ENCODE peak calls at places on chromosomes 6 and 20, in nine cellular contexts. One of them, this sample, is unnamed.

GRCh38 chr20:47050996-47051395 is 156.4 kb downstream of the EYA2 start:
- DNase-seq in midbrain: no peak
- DNase-seq in kidney: no peak
- DNase-seq in cortex of kidney: no peak
- DNase-seq in iris pigment epithelial cell: no peak
- DNase-seq in neuronal stem cell: no peak
- DNase-seq in effector memory CD4-positive, alpha-beta T cell: no peak
- DNase-seq in T-helper 9 cell: no peak
- DNase-seq in T-helper 1 cell: no peak
- DNase-seq in this sample: no peak

GRCh38 chr20:7113577-7114466 is 346.3 kb downstream of the BMP2 start:
- DNase-seq in midbrain: peak; percentile 26
- DNase-seq in kidney: no peak
- DNase-seq in cortex of kidney: no peak
- DNase-seq in iris pigment epithelial cell: peak; percentile 40
- DNase-seq in neuronal stem cell: peak; percentile 61
- DNase-seq in effector memory CD4-positive, alpha-beta T cell: no peak
- DNase-seq in T-helper 9 cell: no peak
- DNase-seq in T-helper 1 cell: no peak
- DNase-seq in this sample: no peak

GRCh38 chr20:52457826-52458225 is 266.2 kb upstream of the ZFP64 start:
- DNase-seq in midbrain: no peak
- DNase-seq in kidney: no peak
- DNase-seq in cortex of kidney: no peak
- DNase-seq in iris pigment epithelial cell: no peak
- DNase-seq in neuronal stem cell: no peak
- DNase-seq in effector memory CD4-positive, alpha-beta T cell: no peak
- DNase-seq in T-helper 9 cell: no peak
- DNase-seq in T-helper 1 cell: no peak
- DNase-seq in this sample: no peak

GRCh38 chr20:45890997-45891983 is at the start of the genes CTSA and NEURL2:
- DNase-seq in midbrain: peak; percentile 91
- DNase-seq in kidney: peak; percentile 98
- DNase-seq in cortex of kidney: peak; percentile 29
- DNase-seq in iris pigment epithelial cell: peak; percentile 87
- DNase-seq in neuronal stem cell: peak; percentile 78
- DNase-seq in effector memory CD4-positive, alpha-beta T cell: peak; percentile 79
- DNase-seq in T-helper 9 cell: peak; percentile 74
- DNase-seq in T-helper 1 cell: peak; percentile 78
- DNase-seq in this sample: peak; percentile 94

GRCh38 chr6:111096246-111096645 is 8.9 kb downstream of the SLC16A10 start:
- DNase-seq in midbrain: no peak
- DNase-seq in kidney: peak; percentile 88
- DNase-seq in cortex of kidney: no peak
- DNase-seq in iris pigment epithelial cell: no peak
- DNase-seq in neuronal stem cell: no peak
- DNase-seq in effector memory CD4-positive, alpha-beta T cell: no peak
- DNase-seq in T-helper 9 cell: peak; percentile 2
- DNase-seq in T-helper 1 cell: peak; percentile 32
- DNase-seq in this sample: no peak

GRCh38 chr6:17986656-17987575 is 519 bp downstream of the KIF13A start:
- DNase-seq in midbrain: peak; percentile 67
- DNase-seq in kidney: peak; percentile 88
- DNase-seq in cortex of kidney: no peak
- DNase-seq in iris pigment epithelial cell: peak; percentile 53
- DNase-seq in neuronal stem cell: peak; percentile 42
- DNase-seq in effector memory CD4-positive, alpha-beta T cell: no peak
- DNase-seq in T-helper 9 cell: no peak
- DNase-seq in T-helper 1 cell: no peak
- DNase-seq in this sample: peak; percentile 86

GRCh38 chr6:112282217-112282616 is 27.9 kb upstream of the LAMA4 start:
- DNase-seq in midbrain: no peak
- DNase-seq in kidney: peak; percentile 87
- DNase-seq in cortex of kidney: no peak
- DNase-seq in iris pigment epithelial cell: peak; percentile 90
- DNase-seq in neuronal stem cell: no peak
- DNase-seq in effector memory CD4-positive, alpha-beta T cell: no peak
- DNase-seq in T-helper 9 cell: no peak
- DNase-seq in T-helper 1 cell: no peak
- DNase-seq in this sample: peak; percentile 60

GRCh38 chr6:125001684-125002083 is 39.4 kb downstream of the RNF217 start:
- DNase-seq in midbrain: no peak
- DNase-seq in kidney: no peak
- DNase-seq in cortex of kidney: no peak
- DNase-seq in iris pigment epithelial cell: no peak
- DNase-seq in neuronal stem cell: no peak
- DNase-seq in effector memory CD4-positive, alpha-beta T cell: no peak
- DNase-seq in T-helper 9 cell: no peak
- DNase-seq in T-helper 1 cell: no peak
- DNase-seq in this sample: no peak

GRCh38 chr6:2818593-2818992 is 23.1 kb downstream of the SERPINB1 start:
- DNase-seq in midbrain: no peak
- DNase-seq in kidney: no peak
- DNase-seq in cortex of kidney: no peak
- DNase-seq in iris pigment epithelial cell: peak; percentile 68
- DNase-seq in neuronal stem cell: no peak
- DNase-seq in effector memory CD4-positive, alpha-beta T cell: no peak
- DNase-seq in T-helper 9 cell: no peak
- DNase-seq in T-helper 1 cell: no peak
- DNase-seq in this sample: no peak

GRCh38 chr6:42845327-42845694 is 34.1 kb upstream of the RPL7L1 start:
- DNase-seq in midbrain: no peak
- DNase-seq in kidney: no peak
- DNase-seq in cortex of kidney: no peak
- DNase-seq in iris pigment epithelial cell: no peak
- DNase-seq in neuronal stem cell: no peak
- DNase-seq in effector memory CD4-positive, alpha-beta T cell: no peak
- DNase-seq in T-helper 9 cell: no peak
- DNase-seq in T-helper 1 cell: no peak
- DNase-seq in this sample: no peak

GRCh38 chr6:134657751-134658522 is 292.0 kb downstream of the ALDH8A1 start:
- DNase-seq in midbrain: no peak
- DNase-seq in kidney: no peak
- DNase-seq in cortex of kidney: no peak
- DNase-seq in iris pigment epithelial cell: peak; percentile 34
- DNase-seq in neuronal stem cell: no peak
- DNase-seq in effector memory CD4-positive, alpha-beta T cell: no peak
- DNase-seq in T-helper 9 cell: no peak
- DNase-seq in T-helper 1 cell: no peak
- DNase-seq in this sample: no peak